ENCODE peak calls at places on chromosome 21, in seven cellular contexts. K is activated naive CD4-positive, alpha-beta T cell treated with anti-CD3 and anti-CD28 coated beads, Interleukin-2, amount 50 U/mL, for 16 hours; B is activated CD8-positive, alpha-beta memory T cell treated with anti-CD3 and anti-CD28 coated beads for 1 hour; G is NCI-H1694; I is activated T-cell treated with anti-CD3 and anti-CD28 coated beads, Interleukin-2, amount 50 U/mL, for 24 hours; M is MV-4-11; N is stimulated activated effector memory CD8-positive, alpha-beta T cell treated with anti-CD3 and anti-CD28 coated beads, Interleukin-12 subunit alpha, Interleukin-12 subunit beta, amount 100 ng/mL, for 72 hours. C is an unnamed sample.

GRCh38 chr21:34836103-34836932 is 167.5 kb downstream of the CLIC6 start:
- DNase-seq in K (peak), B (no peak), G (no peak), I (peak), M (peak), N (no peak), C (no peak)

GRCh38 chr21:34205811-34206635 is 132.6 kb downstream of the MRPS6 start:
- DNase-seq in K (no peak), B (no peak), G (peak), I (no peak), M (peak), N (no peak), C (peak)

GRCh38 chr21:33214056-33214455 is 15.7 kb upstream of the IFNAR2 start:
- DNase-seq in K (no peak), B (no peak), G (no peak), I (no peak), M (no peak), N (no peak), C (no peak)

GRCh38 chr21:34129039-34129891 is 55.9 kb downstream of the MRPS6 start:
- DNase-seq in K (peak), B (peak), G (peak), I (peak), M (no peak), N (peak), C (peak)

GRCh38 chr21:25572895-25573310 is 34.4 kb downstream of the MRPL39 start:
- DNase-seq in K (no peak), B (no peak), G (no peak), I (no peak), M (peak), N (no peak), C (no peak)

GRCh38 chr21:25370311-25370744 is 237.0 kb downstream of the MRPL39 start:
- DNase-seq in K (no peak), B (no peak), G (no peak), I (no peak), M (peak), N (no peak), C (no peak)

GRCh38 chr21:20949884-20950283 is 48.3 kb upstream of the NCAM2 start:
- DNase-seq in K (no peak), B (no peak), G (no peak), I (no peak), M (peak), N (no peak), C (no peak)

GRCh38 chr21:45640888-45641479 is 2.5 kb upstream of the PCBP3 start:
- DNase-seq in K (peak), B (no peak), G (no peak), I (no peak), M (no peak), N (no peak), C (no peak)

GRCh38 chr21:39972471-39972870 is 105.2 kb downstream of the PCP4 start:
- DNase-seq in K (no peak), B (no peak), G (no peak), I (no peak), M (no peak), N (no peak), C (no peak)

GRCh38 chr21:31721381-31721780 is 10.5 kb downstream of the SCAF4 start:
- DNase-seq in K (no peak), B (no peak), G (no peak), I (no peak), M (peak), N (no peak), C (no peak)

GRCh38 chr21:42704861-42705260 is 51.4 kb downstream of the PDE9A start:
- DNase-seq in K (no peak), B (no peak), G (no peak), I (no peak), M (no peak), N (no peak), C (no peak)

GRCh38 chr21:15061284-15061683 is 3.5 kb downstream of the NRIP1 start:
- DNase-seq in K (no peak), B (no peak), G (no peak), I (no peak), M (peak), N (no peak), C (no peak)

GRCh38 chr21:36437745-36438128 is 42.2 kb downstream of the CLDN14 start:
- DNase-seq in K (no peak), B (no peak), G (no peak), I (no peak), M (peak), N (no peak), C (no peak)

C was measured in DMS 273 treated with DMSO at 0.1 percent for 48 hours.